ENCODE peak calls at places on chromosome 10, in four cellular contexts. L is Calu3, W is ACHN, G is WERI-Rb-1. B is an unnamed sample.

GRCh38 chr10:123391275-123392028 is 237.2 kb downstream of the BUB3 start:
- DNase-seq in L (no peak), G (no peak), W (no peak), B (peak)

GRCh38 chr10:97196213-97197029 is 10.7 kb upstream of the SLIT1 start:
- DNase-seq in G (peak), L (peak), W (peak), B (peak)

GRCh38 chr10:126702181-126702580 is 31.7 kb upstream of the C10orf90 start:
- DNase-seq in G (no peak), W (no peak), L (no peak), B (no peak)

GRCh38 chr10:33132626-33133025 is 174.6 kb upstream of the ITGB1 start:
- DNase-seq in L (peak), W (peak), G (peak), B (no peak)

GRCh38 chr10:103145860-103146466 is 47.1 kb downstream of the NT5C2 start:
- DNase-seq in G (no peak), W (peak), L (peak), B (no peak)

GRCh38 chr10:86962136-86962980 is 4.0 kb downstream of the SNCG start:
- DNase-seq in G (no peak), L (no peak), W (no peak), B (no peak)

GRCh38 chr10:49287689-49288340 is 11.2 kb upstream of the C10orf71 start:
- DNase-seq in W (no peak), L (no peak), G (no peak), B (no peak)

GRCh38 chr10:128064615-128065580 is 61.3 kb downstream of the MKI67 start:
- DNase-seq in G (peak), W (no peak), L (no peak), B (no peak)

GRCh38 chr10:117152668-117153067 is 14.6 kb upstream of the VAX1 start:
- DNase-seq in W (no peak), L (no peak), G (no peak), B (no peak)

GRCh38 chr10:125774581-125775191 is 935 bp downstream of the MMP21 start:
- DNase-seq in L (no peak), W (no peak), G (no peak), B (no peak)

GRCh38 chr10:131933016-131933694 is 32.3 kb downstream of the PPP2R2D start:
- DNase-seq in L (no peak), G (no peak), W (no peak), B (no peak)

GRCh38 chr10:5323446-5323845 is 41.3 kb upstream of the UCN3 start:
- DNase-seq in G (no peak), L (no peak), W (no peak), B (no peak)

GRCh38 chr10:13614530-13615332 is 28.0 kb downstream of the PRPF18 start:
- DNase-seq in W (no peak), L (no peak), G (no peak), B (no peak)

GRCh38 chr10:16673443-16673842 is 143.8 kb downstream of the RSU1 start:
- DNase-seq in L (no peak), G (no peak), W (no peak), B (no peak)

GRCh38 chr10:72340510-72340895 is 14.2 kb downstream of the DNAJB12 start:
- DNase-seq in L (peak), G (peak), W (peak), B (peak)

GRCh38 chr10:5527332-5528200 is 2.8 kb downstream of the CALML3 start:
- DNase-seq in L (no peak), G (no peak), W (no peak), B (no peak)

GRCh38 chr10:74863508-74863907 is 37.1 kb downstream of the KAT6B start:
- DNase-seq in W (no peak), L (no peak), G (no peak), B (no peak)

GRCh38 chr10:124004372-124004928 is 88.9 kb downstream of the CHST15 start:
- DNase-seq in L (no peak), G (no peak), W (no peak), B (no peak)

GRCh38 chr10:16816830-16817124 is 447 bp downstream of the RSU1 start:
- DNase-seq in W (no peak), G (no peak), L (no peak), B (no peak)

GRCh38 chr10:17744395-17744841 is 7.6 kb upstream of the TMEM236 start:
- DNase-seq in G (no peak), L (no peak), W (no peak), B (no peak)

GRCh38 chr10:79321951-79322350 is 25.3 kb upstream of the PPIF start:
- DNase-seq in W (no peak), L (no peak), G (no peak), B (no peak)

GRCh38 chr10:59905735-59906416 is 480 bp downstream of the CCDC6 start:
- DNase-seq in L (no peak), W (no peak), G (no peak), B (no peak)

GRCh38 chr10:52261362-52261761 is 52.7 kb upstream of the DKK1 start:
- DNase-seq in G (no peak), W (no peak), L (no peak), B (no peak)

GRCh38 chr10:12512292-12513002 is 163.1 kb downstream of the CAMK1D start:
- DNase-seq in G (no peak), W (no peak), L (no peak), B (no peak)

GRCh38 chr10:34911661-34912205 is 96.6 kb upstream of the PARD3 start:
- DNase-seq in L (no peak), W (no peak), G (no peak), B (no peak)

GRCh38 chr10:67386260-67386659 is 309.7 kb downstream of the CTNNA3 start:
- DNase-seq in W (no peak), L (no peak), G (no peak), B (no peak)

GRCh38 chr10:101817542-101818118 is 614 bp downstream of the OGA start:
- DNase-seq in W (peak), G (peak), L (peak), B (no peak)

GRCh38 chr10:22619111-22619510 is 95.3 kb downstream of the PIP4K2A start:
- DNase-seq in G (no peak), L (no peak), W (no peak), B (no peak)

GRCh38 chr10:133087679-133088523 is at the start of gene ADGRA1:
- DNase-seq in L (peak), G (peak), W (no peak), B (no peak)

GRCh38 chr10:77160679-77161078 is 476.9 kb downstream of the KCNMA1 start:
- DNase-seq in W (no peak), G (no peak), L (peak), B (no peak)

GRCh38 chr10:1412531-1413189 is 324.7 kb downstream of the ADARB2 start:
- DNase-seq in L (no peak), G (no peak), W (no peak), B (no peak)

GRCh38 chr10:70192325-70192966 is 22.1 kb upstream of the SAR1A start:
- DNase-seq in L (no peak), G (peak), W (no peak), B (no peak)

GRCh38 chr10:101617102-101617823 is 29.1 kb downstream of the DPCD start:
- DNase-seq in G (no peak), L (no peak), W (peak), B (peak)

GRCh38 chr10:126630225-126630624 is 40.3 kb downstream of the C10orf90 start:
- DNase-seq in L (no peak), G (no peak), W (no peak), B (no peak)

GRCh38 chr10:43395571-43396060 is 13.4 kb downstream of the HNRNPF start:
- DNase-seq in L (peak), W (peak), G (peak), B (no peak)

GRCh38 chr10:72320676-72321247 is 34.0 kb downstream of the DNAJB12 start:
- DNase-seq in W (peak), G (peak), L (peak), B (peak)

GRCh38 chr10:8365935-8366911 is 311.7 kb downstream of the GATA3 start:
- DNase-seq in L (peak), G (no peak), W (no peak), B (no peak)